ENCODE peak calls at places on chromosomes 12 and 14, in four cellular contexts. One of them, this sample, is unnamed.

GRCh38 chr12:80033457-80033856 is 65.9 kb upstream of the OTOGL start:
- DNase-seq in AG04450: peak; percentile 50
- DNase-seq in GM12865: no peak
- DNase-seq in tibial artery: no peak
- DNase-seq in this sample: no peak

GRCh38 chr14:51430600-51430999 is 190.6 kb downstream of the TMX1 start:
- DNase-seq in tibial artery: no peak
- DNase-seq in AG04450: no peak
- DNase-seq in GM12865: no peak
- DNase-seq in this sample: no peak

GRCh38 chr14:36522347-36522971 is 2.4 kb upstream of the NKX2-1 start:
- DNase-seq in AG04450: no peak
- DNase-seq in tibial artery: no peak
- DNase-seq in GM12865: no peak
- DNase-seq in this sample: no peak

GRCh38 chr12:123111498-123112165 is 39.3 kb downstream of the PITPNM2 start:
- DNase-seq in GM12865: no peak
- DNase-seq in tibial artery: no peak
- DNase-seq in AG04450: no peak
- DNase-seq in this sample: no peak

GRCh38 chr12:96986883-96987523 is 79.9 kb downstream of the NEDD1 start:
- DNase-seq in tibial artery: no peak
- DNase-seq in AG04450: no peak
- DNase-seq in GM12865: peak; percentile 33
- DNase-seq in this sample: peak; percentile 26

GRCh38 chr12:10242539-10242938 is 29.9 kb downstream of the GABARAPL1 start:
- DNase-seq in GM12865: peak; percentile 16
- DNase-seq in tibial artery: no peak
- DNase-seq in AG04450: no peak
- DNase-seq in this sample: no peak

GRCh38 chr14:103803661-103804060 is 43.7 kb downstream of the PPP1R13B start:
- DNase-seq in tibial artery: no peak
- DNase-seq in AG04450: no peak
- DNase-seq in GM12865: no peak
- DNase-seq in this sample: no peak

GRCh38 chr12:113235976-113236375 is 14.7 kb downstream of the TPCN1 start:
- DNase-seq in tibial artery: no peak
- DNase-seq in GM12865: no peak
- DNase-seq in AG04450: no peak
- DNase-seq in this sample: no peak

GRCh38 chr14:92783813-92784431 is 10.2 kb upstream of the GOLGA5 start:
- DNase-seq in GM12865: peak; percentile 75
- DNase-seq in tibial artery: peak; percentile 25
- DNase-seq in AG04450: peak; percentile 30
- DNase-seq in this sample: peak; percentile 45

GRCh38 chr14:50667491-50668007 is 557 bp downstream of the SAV1 start:
- DNase-seq in tibial artery: no peak
- DNase-seq in AG04450: no peak
- DNase-seq in GM12865: peak; percentile 61
- DNase-seq in this sample: peak; percentile 54

GRCh38 chr12:57151741-57152407 is 4.5 kb upstream of the LRP1-AS start:
- DNase-seq in GM12865: no peak
- DNase-seq in tibial artery: no peak
- DNase-seq in AG04450: peak; percentile 56
- DNase-seq in this sample: no peak

GRCh38 chr12:29041621-29042020 is 107.5 kb upstream of the FAR2 start:
- DNase-seq in AG04450: peak; percentile 20
- DNase-seq in tibial artery: no peak
- DNase-seq in GM12865: no peak
- DNase-seq in this sample: no peak

GRCh38 chr14:35285168-35285990 is 6.8 kb upstream of the PSMA6 start:
- DNase-seq in AG04450: no peak
- DNase-seq in GM12865: peak; percentile 91
- DNase-seq in tibial artery: no peak
- DNase-seq in this sample: no peak

GRCh38 chr14:33851366-33851765 is 99.5 kb downstream of the EGLN3 start:
- DNase-seq in AG04450: no peak
- DNase-seq in tibial artery: no peak
- DNase-seq in GM12865: no peak
- DNase-seq in this sample: no peak

GRCh38 chr12:102540856-102541385 is 60.6 kb upstream of the IGF1 start:
- DNase-seq in GM12865: no peak
- DNase-seq in AG04450: no peak
- DNase-seq in tibial artery: no peak
- DNase-seq in this sample: no peak

GRCh38 chr12:56387152-56387551 is 24.5 kb upstream of the APOF start:
- DNase-seq in AG04450: peak; percentile 16
- DNase-seq in GM12865: no peak
- DNase-seq in tibial artery: no peak
- DNase-seq in this sample: no peak

GRCh38 chr14:90791481-90791880 is 24.7 kb downstream of the TTC7B start:
- DNase-seq in AG04450: no peak
- DNase-seq in tibial artery: no peak
- DNase-seq in GM12865: no peak
- DNase-seq in this sample: no peak

GRCh38 chr12:57840701-57841100 is 5.8 kb downstream of the CTDSP2 start:
- DNase-seq in AG04450: no peak
- DNase-seq in tibial artery: no peak
- DNase-seq in GM12865: no peak
- DNase-seq in this sample: no peak

GRCh38 chr12:58450868-58451482 is 469.3 kb downstream of the LRIG3 start:
- DNase-seq in GM12865: no peak
- DNase-seq in tibial artery: no peak
- DNase-seq in AG04450: no peak
- DNase-seq in this sample: no peak

GRCh38 chr12:55797550-55797949 is 20.0 kb downstream of the SARNP start:
- DNase-seq in AG04450: no peak
- DNase-seq in tibial artery: no peak
- DNase-seq in GM12865: no peak
- DNase-seq in this sample: no peak

GRCh38 chr12:48936379-48936979 is 11.2 kb upstream of the FKBP11 start:
- DNase-seq in tibial artery: peak; percentile 75
- DNase-seq in GM12865: peak; percentile 76
- DNase-seq in AG04450: peak; percentile 59
- DNase-seq in this sample: peak; percentile 74
- TF ChIP-seq CTCF in tibial artery: peak; percentile 82
- TF ChIP-seq CTCF in GM12865: peak; percentile 94
- TF ChIP-seq CTCF in AG04450: peak; percentile 95
- TF ChIP-seq CTCF in this sample: peak; percentile 77

GRCh38 chr12:84502180-84502857 is 410.3 kb downstream of the SLC6A15 start:
- DNase-seq in GM12865: no peak
- DNase-seq in tibial artery: no peak
- DNase-seq in AG04450: no peak
- DNase-seq in this sample: no peak

GRCh38 chr12:84492381-84492883 is 420.2 kb downstream of the SLC6A15 start:
- DNase-seq in tibial artery: no peak
- DNase-seq in GM12865: no peak
- DNase-seq in AG04450: no peak
- DNase-seq in this sample: no peak

GRCh38 chr12:84502907-84503787 is 409.5 kb downstream of the SLC6A15 start:
- DNase-seq in GM12865: peak; percentile 56
- DNase-seq in tibial artery: peak; percentile 40
- DNase-seq in AG04450: peak; percentile 55
- DNase-seq in this sample: peak; percentile 63

GRCh38 chr12:84497819-84498218 is 414.8 kb downstream of the SLC6A15 start:
- DNase-seq in AG04450: no peak
- DNase-seq in GM12865: peak; percentile 29
- DNase-seq in tibial artery: no peak
- DNase-seq in this sample: no peak
- TF ChIP-seq CTCF in AG04450: peak; percentile 69
- TF ChIP-seq CTCF in GM12865: peak; percentile 51
- TF ChIP-seq CTCF in tibial artery: no peak
- TF ChIP-seq CTCF in this sample: no peak

GRCh38 chr12:91620949-91621348 is 438.3 kb upstream of the DCN start:
- DNase-seq in tibial artery: no peak
- DNase-seq in AG04450: peak; percentile 2
- DNase-seq in GM12865: no peak
- DNase-seq in this sample: no peak
- TF ChIP-seq CTCF in tibial artery: no peak
- TF ChIP-seq CTCF in AG04450: peak; percentile 35
- TF ChIP-seq CTCF in GM12865: no peak
- TF ChIP-seq CTCF in this sample: no peak

GRCh38 chr14:67725171-67725570 is 23.5 kb downstream of the RDH12 start:
- DNase-seq in tibial artery: no peak
- DNase-seq in AG04450: no peak
- DNase-seq in GM12865: no peak
- DNase-seq in this sample: no peak

GRCh38 chr14:67728258-67728657 is 26.6 kb downstream of the RDH12 start:
- DNase-seq in AG04450: no peak
- DNase-seq in tibial artery: no peak
- DNase-seq in GM12865: no peak
- DNase-seq in this sample: no peak

GRCh38 chr14:67727361-67727760 is 25.7 kb downstream of the RDH12 start:
- DNase-seq in tibial artery: no peak
- DNase-seq in AG04450: no peak
- DNase-seq in GM12865: no peak
- DNase-seq in this sample: no peak

GRCh38 chr14:67733609-67734008 is 31.9 kb downstream of the RDH12 start:
- DNase-seq in AG04450: no peak
- DNase-seq in GM12865: no peak
- DNase-seq in tibial artery: no peak
- DNase-seq in this sample: no peak

GRCh38 chr14:67729072-67729561 is 27.4 kb downstream of the RDH12 start:
- DNase-seq in AG04450: no peak
- DNase-seq in GM12865: no peak
- DNase-seq in tibial artery: no peak
- DNase-seq in this sample: peak; percentile 47
- TF ChIP-seq CTCF in AG04450: no peak
- TF ChIP-seq CTCF in GM12865: no peak
- TF ChIP-seq CTCF in tibial artery: no peak
- TF ChIP-seq CTCF in this sample: no peak

DNA sequence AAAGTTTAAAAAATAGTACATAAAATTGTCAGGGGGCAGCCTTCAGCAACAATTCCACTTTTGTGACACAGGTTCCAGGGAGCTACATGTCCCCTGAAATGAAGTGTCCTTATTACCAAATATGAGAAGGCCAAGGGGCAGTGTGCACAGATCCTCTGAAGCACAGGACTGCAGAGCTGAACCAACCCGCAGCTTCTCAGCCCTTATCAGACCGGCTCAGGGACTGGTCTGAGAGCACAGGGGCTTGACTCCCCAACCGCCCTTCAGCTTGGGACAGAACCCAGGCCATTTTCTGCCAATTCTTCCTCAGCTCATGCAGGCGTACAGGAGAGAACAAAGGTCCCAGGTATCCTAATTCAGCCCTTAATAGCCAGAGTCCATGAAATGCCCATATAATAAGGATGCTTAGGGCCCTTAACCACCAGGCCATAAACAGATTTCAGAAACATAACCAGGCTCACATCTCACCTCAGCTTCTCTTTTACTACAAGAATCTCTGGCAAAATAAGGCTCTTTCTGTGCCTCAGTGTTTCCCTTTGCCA is 221.3 kb downstream of the ANO2 start:
- DNase-seq in GM12865: no peak
- DNase-seq in AG04450: no peak
- DNase-seq in tibial artery: no peak
- DNase-seq in this sample: no peak
- TF ChIP-seq CTCF in GM12865: no peak
- TF ChIP-seq CTCF in AG04450: no peak
- TF ChIP-seq CTCF in tibial artery: no peak
- TF ChIP-seq CTCF in this sample: no peak

GRCh38 chr12:89618113-89618862 is 90.3 kb downstream of the ATP2B1 start:
- DNase-seq in GM12865: peak; percentile 10
- DNase-seq in AG04450: no peak
- DNase-seq in tibial artery: no peak
- DNase-seq in this sample: no peak
- TF ChIP-seq CTCF in GM12865: no peak
- TF ChIP-seq CTCF in AG04450: peak; percentile 11
- TF ChIP-seq CTCF in tibial artery: no peak
- TF ChIP-seq CTCF in this sample: no peak

GRCh38 chr12:71639341-71639760 is 24.3 kb downstream of the ZFC3H1 start:
- DNase-seq in tibial artery: no peak
- DNase-seq in AG04450: no peak
- DNase-seq in GM12865: peak; percentile 26
- DNase-seq in this sample: no peak
- TF ChIP-seq CTCF in tibial artery: no peak
- TF ChIP-seq CTCF in AG04450: no peak
- TF ChIP-seq CTCF in GM12865: peak; percentile 32
- TF ChIP-seq CTCF in this sample: peak; percentile 11

DNA sequence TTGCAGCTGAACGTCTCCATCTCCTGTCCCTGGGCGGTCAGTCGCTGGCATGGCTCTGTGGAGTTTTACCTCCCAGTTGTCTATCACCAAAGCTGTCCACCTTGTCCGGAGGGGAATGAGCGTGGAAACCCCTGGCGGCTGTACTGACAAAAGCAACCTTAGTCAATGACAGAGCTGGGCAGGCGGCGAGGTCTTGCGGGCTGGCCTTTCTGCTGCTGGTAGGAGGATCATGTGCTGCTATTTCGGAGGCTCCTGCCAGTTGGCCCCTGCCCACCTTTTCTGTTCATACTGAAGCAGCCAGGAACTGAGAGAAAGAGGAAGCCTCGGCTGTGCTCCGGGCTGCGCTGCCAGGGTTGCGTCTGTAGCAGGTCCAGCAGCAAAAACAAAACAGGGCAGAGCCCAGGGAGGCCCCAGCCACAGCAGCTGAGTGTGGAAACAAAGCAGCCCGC is 57.7 kb downstream of the HMGA2 start:
- DNase-seq in AG04450: no peak
- DNase-seq in GM12865: peak; percentile 58
- DNase-seq in tibial artery: peak; percentile 91
- DNase-seq in this sample: no peak
- TF ChIP-seq CTCF in AG04450: peak; percentile 36
- TF ChIP-seq CTCF in GM12865: peak; percentile 23
- TF ChIP-seq CTCF in tibial artery: peak; percentile 14
- TF ChIP-seq CTCF in this sample: no peak

GRCh38 chr14:21825147-21825743 is 151.6 kb upstream of the OR4E1 start:
- DNase-seq in tibial artery: no peak
- DNase-seq in GM12865: peak; percentile 43
- DNase-seq in AG04450: no peak
- DNase-seq in this sample: peak; percentile 20
- TF ChIP-seq CTCF in tibial artery: no peak
- TF ChIP-seq CTCF in GM12865: peak; percentile 43
- TF ChIP-seq CTCF in AG04450: peak; percentile 14
- TF ChIP-seq CTCF in this sample: peak; percentile 23

DNA sequence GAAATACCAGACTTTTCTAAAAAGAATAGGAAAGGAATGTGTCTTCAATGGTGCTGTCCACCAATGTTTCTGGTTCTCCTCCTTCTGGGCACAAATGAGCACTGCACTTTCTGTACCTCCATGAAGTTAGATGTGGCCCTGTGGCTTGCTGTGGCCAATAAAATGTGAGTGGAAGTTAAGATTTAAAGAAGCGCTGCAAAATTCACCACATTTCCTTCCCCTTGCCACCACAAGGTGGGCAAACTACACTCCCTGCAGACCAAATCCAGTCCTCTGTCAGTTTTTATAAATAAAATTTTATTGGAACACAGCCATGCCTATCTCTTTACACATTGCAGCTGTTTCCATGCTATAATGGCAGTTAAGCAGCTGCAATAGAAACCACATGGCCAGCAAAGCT is 141.4 kb upstream of the TMPO start:
- DNase-seq in GM12865: no peak
- DNase-seq in AG04450: no peak
- DNase-seq in tibial artery: no peak
- DNase-seq in this sample: no peak
- TF ChIP-seq CTCF in GM12865: peak; percentile 3
- TF ChIP-seq CTCF in AG04450: peak; percentile 27
- TF ChIP-seq CTCF in tibial artery: no peak
- TF ChIP-seq CTCF in this sample: peak; percentile 19

This sample was measured in Calu3.